ENCODE peak calls at places on chromosomes 2 and 18, in seven cellular contexts. Z is MM.1S, M is GM23338, O is GM23248, L is OCI-LY7, G is PC-3, K is hepatocyte. Y is an unnamed sample.
A peak's percentile ranks its signal among the peaks of the same experiment; 100 is the strongest.

GRCh38 chr18:2656237-2657042 is 914 bp downstream of the SMCHD1 start:
- DNase-seq in O (peak; percentile 76), K (peak; percentile 63), L (peak; percentile 55), Z (peak; percentile 45), M (peak; percentile 55), G (peak; percentile 25), Y (peak; percentile 72)

GRCh38 chr2:66431840-66432511 is 2.9 kb upstream of the MEIS1 start:
- DNase-seq in M (peak; percentile 55), L (no peak), O (no peak), G (no peak), K (peak; percentile 40), Z (no peak), Y (no peak)

GRCh38 chr2:74632209-74632938 is 15.8 kb downstream of the M1AP start:
- DNase-seq in M (peak; percentile 86), K (peak; percentile 39), L (no peak), Z (no peak), O (peak; percentile 22), G (peak; percentile 34), Y (no peak)

GRCh38 chr2:236806133-236806532 is 236.5 kb downstream of the ACKR3 start:
- DNase-seq in O (no peak), L (no peak), K (no peak), Z (no peak), G (no peak), M (no peak), Y (no peak)

GRCh38 chr2:30113617-30114293 is 33.1 kb upstream of the YPEL5 start:
- DNase-seq in Z (no peak), G (peak; percentile 92), K (peak; percentile 54), M (no peak), O (peak; percentile 95), L (no peak), Y (peak; percentile 34)

GRCh38 chr18:61851940-61852451 is 40.8 kb downstream of the RNF152 start:
- DNase-seq in K (no peak), L (no peak), O (peak; percentile 66), Z (no peak), M (no peak), G (no peak), Y (peak; percentile 36)

GRCh38 chr2:65317841-65318240 is 90.2 kb downstream of the ACTR2 start:
- DNase-seq in K (no peak), M (no peak), O (peak; percentile 15), G (peak; percentile 56), L (no peak), Z (no peak), Y (no peak)

GRCh38 chr2:910698-911097 is 40.0 kb upstream of the SNTG2 start:
- DNase-seq in M (no peak), L (no peak), G (no peak), K (no peak), Z (no peak), O (no peak), Y (no peak)

GRCh38 chr2:7427293-7428060 is 510.3 kb downstream of the RNF144A start:
- DNase-seq in Z (peak; percentile 65), K (peak; percentile 77), G (peak; percentile 84), M (peak; percentile 90), L (peak; percentile 92), O (peak; percentile 89), Y (peak; percentile 80)

GRCh38 chr18:6363216-6363615 is 51.5 kb downstream of the L3MBTL4 start:
- DNase-seq in M (no peak), Z (no peak), G (no peak), L (no peak), O (no peak), K (no peak), Y (no peak)

GRCh38 chr2:39567507-39567906 is 98.2 kb upstream of the TMEM178A start:
- DNase-seq in M (no peak), L (no peak), G (peak; percentile 14), K (no peak), O (no peak), Z (no peak), Y (no peak)

GRCh38 chr18:40452599-40452998 is 1502.4 kb upstream of the PIK3C3 start:
- DNase-seq in K (no peak), L (no peak), G (no peak), O (no peak), M (no peak), Z (no peak), Y (no peak)

GRCh38 chr2:191189112-191189635 is 38.4 kb upstream of the STAT4 start:
- DNase-seq in G (peak; percentile 29), K (no peak), O (no peak), Z (no peak), M (no peak), L (no peak), Y (no peak)

GRCh38 chr2:135952891-135953290 is 32.5 kb downstream of the DARS1 start:
- DNase-seq in L (no peak), K (no peak), O (no peak), G (no peak), M (no peak), Z (no peak), Y (no peak)

GRCh38 chr2:175872716-175873115 is 129.4 kb downstream of the LNPK start:
- DNase-seq in O (peak; percentile 79), L (no peak), Z (no peak), K (no peak), G (peak; percentile 2), M (no peak), Y (no peak)

GRCh38 chr2:109376796-109377495 is 236.8 kb downstream of the SEPTIN10 start:
- DNase-seq in M (no peak), G (no peak), K (no peak), O (peak; percentile 72), L (no peak), Z (no peak), Y (no peak)

GRCh38 chr2:136051001-136051724 is 65.7 kb upstream of the DARS1 start:
- DNase-seq in L (no peak), G (no peak), Z (no peak), O (no peak), K (no peak), M (no peak), Y (no peak)

GRCh38 chr2:47528874-47529273 is 125.9 kb downstream of the MSH2 start:
- DNase-seq in K (no peak), L (no peak), Z (no peak), O (peak; percentile 50), G (no peak), M (no peak), Y (no peak)

GRCh38 chr2:172834881-172835280 is 99.2 kb downstream of the RAPGEF4 start:
- DNase-seq in K (no peak), Z (no peak), L (no peak), O (no peak), G (no peak), M (peak; percentile 8), Y (no peak)

GRCh38 chr18:394997-395383 is 105.5 kb downstream of the COLEC12 start:
- DNase-seq in K (peak; percentile 50), O (peak; percentile 98), M (no peak), Z (no peak), L (no peak), G (no peak), Y (no peak)

GRCh38 chr2:218882463-218882821 is 1.8 kb downstream of the WNT10A start:
- DNase-seq in Z (no peak), O (no peak), M (no peak), G (no peak), L (no peak), K (no peak), Y (no peak)

GRCh38 chr2:170073288-170073687 is 104.7 kb upstream of the MYO3B start:
- DNase-seq in K (no peak), M (no peak), Z (no peak), G (peak; percentile 58), O (peak; percentile 52), L (no peak), Y (peak; percentile 5)

GRCh38 chr2:143730155-143730949 is 601.1 kb downstream of the ARHGAP15 start:
- DNase-seq in G (peak; percentile 77), O (peak; percentile 67), L (no peak), K (no peak), Z (no peak), M (no peak), Y (no peak)

GRCh38 chr18:60389314-60389713 is 16.7 kb upstream of the MC4R start:
- DNase-seq in L (no peak), M (no peak), O (no peak), G (no peak), K (no peak), Z (no peak), Y (no peak)

GRCh38 chr2:128409326-128410034 is 90.8 kb upstream of the HS6ST1 start:
- DNase-seq in O (no peak), K (no peak), Z (no peak), M (no peak), L (no peak), G (no peak), Y (no peak)

GRCh38 chr18:57660961-57661360 is 39.3 kb upstream of the NARS1 start:
- DNase-seq in L (no peak), K (no peak), Z (no peak), G (no peak), O (peak; percentile 52), M (no peak), Y (no peak)

DNA sequence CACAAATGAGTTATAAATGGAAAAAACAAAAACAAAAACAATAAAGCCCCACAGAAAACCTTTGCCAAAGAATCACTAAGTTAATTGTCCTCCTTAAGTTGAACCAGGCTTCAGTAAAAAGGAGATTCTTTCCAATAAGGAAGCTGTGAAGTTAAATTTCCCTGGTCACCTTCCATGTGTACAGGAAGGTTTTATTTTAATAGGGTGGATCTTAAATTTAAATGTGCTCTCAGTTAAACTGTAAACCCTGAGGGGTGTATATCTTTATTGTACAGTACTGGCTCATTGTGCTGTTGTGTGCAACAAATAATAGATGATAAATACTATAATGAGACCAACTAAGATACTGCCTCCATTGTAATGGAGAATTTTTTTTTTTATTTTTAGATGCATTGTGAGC is 97.0 kb downstream of the NYAP2 start:
- DNase-seq in G (no peak), L (no peak), K (no peak), Z (no peak), M (no peak), O (no peak), Y (no peak)
- H3K9me2 ChIP-seq in G (no peaks in the 10 kb centered on the region), L (no peaks in the 10 kb centered on the region), K (no peaks in the 10 kb centered on the region), Z (no peaks in the 10 kb centered on the region), M (no peaks in the 10 kb centered on the region), O (no peaks in the 10 kb centered on the region), Y (no peaks in the 10 kb centered on the region)

DNA sequence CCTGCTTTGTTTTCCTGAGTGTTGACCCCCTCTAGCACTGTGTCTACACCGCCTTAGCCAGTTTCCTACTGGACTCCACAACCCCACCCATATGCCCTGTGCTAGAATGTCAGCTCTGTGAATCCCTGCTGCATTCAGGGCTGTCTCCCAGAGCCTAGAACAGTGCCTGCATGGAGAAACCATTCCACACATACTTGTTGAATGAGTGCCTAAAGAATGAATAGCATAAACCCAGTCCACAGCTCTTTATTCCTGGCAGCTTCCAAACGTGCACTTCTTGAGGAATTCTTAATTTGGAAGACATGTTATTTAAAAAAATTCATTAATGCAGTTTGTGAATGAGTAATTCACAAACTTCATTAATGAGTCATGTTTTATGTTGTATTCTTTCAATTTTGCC is 6.5 kb upstream of the NAPG start:
- DNase-seq in M (no peak), Z (no peak), K (no peak), G (no peak), L (no peak), O (peak; percentile 41), Y (no peak)
- H3K9me2 ChIP-seq in M (no peaks in the 10 kb centered on the region), Z (no peaks in the 10 kb centered on the region), K (no peaks in the 10 kb centered on the region), G (no peaks in the 10 kb centered on the region), L (no peaks in the 10 kb centered on the region), O (no peaks in the 10 kb centered on the region), Y (no peaks in the 10 kb centered on the region)

GRCh38 chr2:240896394-240896793 is 438 bp upstream of the MAB21L4 start:
- DNase-seq in G (no peak), O (no peak), K (no peak), M (no peak), L (no peak), Z (no peak), Y (no peak)
- H3K9me2 ChIP-seq in G (no peaks in the 10 kb centered on the region), O (no peaks in the 10 kb centered on the region), K (no peaks in the 10 kb centered on the region), M (no peaks in the 10 kb centered on the region), L (no peaks in the 10 kb centered on the region), Z (no peaks in the 10 kb centered on the region), Y (no peaks in the 10 kb centered on the region)

GRCh38 chr2:216727346-216728122 is 32.2 kb upstream of the IGFBP5 start:
- DNase-seq in G (no peak), Z (no peak), K (no peak), M (no peak), O (peak; percentile 11), L (no peak), Y (no peak)
- H3K9me2 ChIP-seq in G (peaks cover 5% of the 10 kb centered on the region), Z (no peaks in the 10 kb centered on the region), K (no peaks in the 10 kb centered on the region), M (peaks cover 6% of the 10 kb centered on the region), O (no peaks in the 10 kb centered on the region), L (no peaks in the 10 kb centered on the region), Y (no peaks in the 10 kb centered on the region)